ENCODE peak calls at places on chromosomes 16 and 17, in four cellular contexts. One of them, this sample, is unnamed.

GRCh38 chr17:40540448-40540847 is 24.8 kb downstream of the CCR7 start:
- DNase-seq in H1: no peak
- DNase-seq in IMR-90: no peak
- DNase-seq in mesendoderm: peak
- DNase-seq in this sample: no peak

GRCh38 chr17:77319211-77320031 is 178.7 kb downstream of the SEC14L1 start:
- DNase-seq in H1: no peak
- DNase-seq in IMR-90: peak
- DNase-seq in mesendoderm: peak
- DNase-seq in this sample: peak

GRCh38 chr16:50501251-50501650 is 46.9 kb upstream of the NKD1 start:
- DNase-seq in H1: no peak
- DNase-seq in IMR-90: no peak
- DNase-seq in mesendoderm: no peak
- DNase-seq in this sample: no peak

GRCh38 chr17:15340966-15341365 is 431 bp downstream of the TEKT3 start:
- DNase-seq in H1: no peak
- DNase-seq in IMR-90: no peak
- DNase-seq in mesendoderm: peak
- DNase-seq in this sample: no peak

GRCh38 chr17:66950886-66951604 is 13.5 kb upstream of the CACNG4 start:
- DNase-seq in H1: no peak
- DNase-seq in IMR-90: no peak
- DNase-seq in mesendoderm: peak
- DNase-seq in this sample: no peak

GRCh38 chr16:48194828-48195566 is 39.2 kb upstream of the ABCC12 start:
- DNase-seq in H1: no peak
- DNase-seq in IMR-90: peak
- DNase-seq in mesendoderm: no peak
- DNase-seq in this sample: peak

GRCh38 chr17:18186271-18186982 is 2.8 kb downstream of the ALKBH5 start:
- DNase-seq in H1: no peak
- DNase-seq in IMR-90: peak
- DNase-seq in mesendoderm: no peak
- DNase-seq in this sample: peak

GRCh38 chr17:34249497-34249877 is 5.6 kb upstream of the CCL2 start:
- DNase-seq in H1: no peak
- DNase-seq in IMR-90: no peak
- DNase-seq in mesendoderm: no peak
- DNase-seq in this sample: no peak

GRCh38 chr17:78140169-78141051 is 5.8 kb upstream of the C17orf99 start:
- DNase-seq in H1: peak
- DNase-seq in IMR-90: peak
- DNase-seq in mesendoderm: peak
- DNase-seq in this sample: peak

GRCh38 chr17:29140631-29141483 is 39.3 kb downstream of the MYO18A start:
- DNase-seq in H1: no peak
- DNase-seq in IMR-90: peak
- DNase-seq in mesendoderm: no peak
- DNase-seq in this sample: peak

GRCh38 chr16:58495861-58496331 is 4.0 kb upstream of the NDRG4 start:
- DNase-seq in H1: no peak
- DNase-seq in IMR-90: no peak
- DNase-seq in mesendoderm: no peak
- DNase-seq in this sample: no peak
- H4K8ac ChIP-seq in H1: peak
- H4K8ac ChIP-seq in IMR-90: peak
- H4K8ac ChIP-seq in mesendoderm: no peak
- H4K8ac ChIP-seq in this sample: no peak

DNA sequence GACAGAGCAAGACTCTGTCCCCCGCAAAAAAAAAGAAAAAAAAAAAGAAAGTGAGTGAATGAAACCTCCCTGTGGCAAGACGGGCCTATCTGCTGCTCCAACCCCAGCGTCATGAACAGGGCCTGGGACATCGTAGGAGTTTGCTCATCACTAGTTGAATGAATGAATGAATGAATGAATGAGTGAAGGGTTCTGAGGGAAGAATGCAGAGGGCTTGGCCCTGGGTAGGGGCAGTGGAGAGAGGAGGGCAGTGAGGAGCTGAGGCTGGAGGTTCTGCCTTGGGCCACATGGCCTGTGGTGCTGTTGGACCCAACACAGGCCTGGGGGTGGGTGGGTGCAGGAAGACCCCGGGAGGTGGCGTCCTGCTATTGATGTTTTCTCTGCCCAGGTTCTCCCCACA is 125.5 kb upstream of the CIBAR2 start:
- DNase-seq in H1: no peak
- DNase-seq in IMR-90: no peak
- DNase-seq in mesendoderm: no peak
- DNase-seq in this sample: no peak
- H4K8ac ChIP-seq in H1: peak
- H4K8ac ChIP-seq in IMR-90: peak
- H4K8ac ChIP-seq in mesendoderm: no peak
- H4K8ac ChIP-seq in this sample: peak

DNA sequence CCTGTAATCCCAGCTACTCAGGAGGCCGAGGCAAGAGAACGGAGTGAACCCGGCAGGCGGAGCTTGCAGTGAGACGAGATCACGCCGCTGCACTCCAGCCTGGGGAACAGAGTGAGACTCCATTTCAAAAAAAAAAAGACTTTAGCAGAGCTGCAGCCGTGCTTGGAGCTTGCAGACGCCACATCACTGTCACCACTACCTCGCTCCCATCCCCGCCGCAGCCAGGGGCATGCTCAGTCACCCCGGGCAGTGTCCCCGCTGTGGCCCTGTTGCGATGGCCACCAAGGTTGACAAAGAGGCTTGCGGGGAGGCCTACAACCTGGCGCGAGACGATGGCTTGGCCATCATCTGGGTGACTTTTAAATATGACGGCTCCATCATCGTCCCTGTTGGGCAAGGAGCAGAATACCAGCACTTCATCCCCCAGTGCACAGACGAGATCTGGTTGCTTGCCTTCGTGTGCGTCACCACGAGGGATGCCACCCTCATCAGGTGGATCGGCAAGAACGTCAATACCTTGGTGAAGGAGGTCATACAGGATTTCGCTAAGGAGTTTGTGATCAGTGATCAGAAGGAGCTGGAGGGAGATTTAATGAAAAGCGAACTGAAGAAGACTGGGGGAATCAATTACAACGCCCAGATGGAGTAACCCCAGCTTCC is 118.1 kb downstream of the TNFRSF13B start:
- DNase-seq in H1: no peak
- DNase-seq in IMR-90: no peak
- DNase-seq in mesendoderm: no peak
- DNase-seq in this sample: no peak
- H4K8ac ChIP-seq in H1: peak
- H4K8ac ChIP-seq in IMR-90: no peak
- H4K8ac ChIP-seq in mesendoderm: no peak
- H4K8ac ChIP-seq in this sample: no peak

GRCh38 chr16:30092373-30093010 is 768 bp upstream of the TBX6 start:
- DNase-seq in H1: peak
- DNase-seq in IMR-90: peak
- DNase-seq in mesendoderm: peak
- DNase-seq in this sample: peak

GRCh38 chr16:30094541-30095165 is 1.4 kb downstream of the YPEL3 start:
- DNase-seq in H1: no peak
- DNase-seq in IMR-90: no peak
- DNase-seq in mesendoderm: no peak
- DNase-seq in this sample: no peak

GRCh38 chr16:30096105-30096861 is at the start of gene YPEL3:
- DNase-seq in H1: peak
- DNase-seq in IMR-90: peak
- DNase-seq in mesendoderm: peak
- DNase-seq in this sample: peak

GRCh38 chr16:30095166-30096078 is 591 bp downstream of the YPEL3 start:
- DNase-seq in H1: no peak
- DNase-seq in IMR-90: no peak
- DNase-seq in mesendoderm: no peak
- DNase-seq in this sample: no peak

GRCh38 chr16:30096862-30097563 is 1.0 kb upstream of the YPEL3 start:
- DNase-seq in H1: peak
- DNase-seq in IMR-90: no peak
- DNase-seq in mesendoderm: peak
- DNase-seq in this sample: no peak
- H4K8ac ChIP-seq in H1: no peak
- H4K8ac ChIP-seq in IMR-90: peak
- H4K8ac ChIP-seq in mesendoderm: no peak
- H4K8ac ChIP-seq in this sample: peak

GRCh38 chr17:2841606-2842005 is 45.4 kb downstream of the RAP1GAP2 start:
- DNase-seq in H1: no peak
- DNase-seq in IMR-90: peak
- DNase-seq in mesendoderm: no peak
- DNase-seq in this sample: peak
- H4K8ac ChIP-seq in H1: peak
- H4K8ac ChIP-seq in IMR-90: peak
- H4K8ac ChIP-seq in mesendoderm: no peak
- H4K8ac ChIP-seq in this sample: peak

DNA sequence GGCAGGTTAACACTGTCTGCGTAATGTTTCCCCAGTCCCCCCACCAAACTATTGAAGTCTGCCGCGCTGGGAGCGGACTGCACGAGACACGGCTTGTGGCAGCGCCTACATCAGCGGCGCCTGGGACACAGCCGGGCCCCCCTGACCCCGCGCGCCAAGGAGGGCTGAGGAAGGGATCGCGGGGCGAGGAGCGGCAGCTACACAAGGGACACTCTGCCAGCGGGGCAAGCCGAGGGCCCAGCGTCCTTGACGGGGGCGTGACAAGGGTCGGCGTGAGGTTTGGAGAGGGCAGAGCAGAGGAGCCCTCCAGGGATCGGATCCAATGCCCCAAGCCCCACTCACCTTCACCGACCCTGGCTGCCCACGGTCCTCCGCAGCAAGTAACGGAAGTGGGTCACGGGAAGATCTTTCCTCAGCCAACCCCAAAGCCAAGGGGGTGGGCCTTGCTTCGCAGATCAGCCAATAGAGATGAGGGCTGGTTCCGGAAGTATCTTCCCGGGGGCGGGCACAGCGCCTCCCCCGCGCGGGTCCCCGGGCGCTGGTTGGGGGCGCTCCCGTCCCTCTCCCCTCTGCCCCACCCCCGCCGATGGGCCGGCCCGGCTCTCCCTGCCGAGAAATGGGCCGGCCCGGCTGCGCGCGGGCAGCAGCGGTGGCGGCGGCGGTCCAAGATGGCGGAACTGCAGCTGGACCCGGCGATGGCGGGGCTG is at the start of the genes ATP5PD and KCTD2:
- DNase-seq in H1: peak
- DNase-seq in IMR-90: peak
- DNase-seq in mesendoderm: peak
- DNase-seq in this sample: peak
- H4K8ac ChIP-seq in H1: peak
- H4K8ac ChIP-seq in IMR-90: peak
- H4K8ac ChIP-seq in mesendoderm: peak
- H4K8ac ChIP-seq in this sample: peak

GRCh38 chr17:1478418-1478817 is 14.1 kb downstream of the MYO1C start:
- DNase-seq in H1: no peak
- DNase-seq in IMR-90: no peak
- DNase-seq in mesendoderm: no peak
- DNase-seq in this sample: no peak
- H4K8ac ChIP-seq in H1: peak
- H4K8ac ChIP-seq in IMR-90: no peak
- H4K8ac ChIP-seq in mesendoderm: no peak
- H4K8ac ChIP-seq in this sample: no peak

GRCh38 chr16:79772028-79772427 is 171.5 kb upstream of the MAF start:
- DNase-seq in H1: no peak
- DNase-seq in IMR-90: no peak
- DNase-seq in mesendoderm: no peak
- DNase-seq in this sample: no peak

GRCh38 chr16:79770244-79771064 is 169.9 kb upstream of the MAF start:
- DNase-seq in H1: peak
- DNase-seq in IMR-90: peak
- DNase-seq in mesendoderm: peak
- DNase-seq in this sample: peak

GRCh38 chr16:79768594-79768993 is 168.1 kb upstream of the MAF start:
- DNase-seq in H1: no peak
- DNase-seq in IMR-90: no peak
- DNase-seq in mesendoderm: no peak
- DNase-seq in this sample: no peak

GRCh38 chr16:79767597-79768280 is 167.2 kb upstream of the MAF start:
- DNase-seq in H1: no peak
- DNase-seq in IMR-90: no peak
- DNase-seq in mesendoderm: peak
- DNase-seq in this sample: peak

GRCh38 chr16:79769320-79770243 is 169.0 kb upstream of the MAF start:
- DNase-seq in H1: no peak
- DNase-seq in IMR-90: no peak
- DNase-seq in mesendoderm: no peak
- DNase-seq in this sample: no peak
- H4K8ac ChIP-seq in H1: peak
- H4K8ac ChIP-seq in IMR-90: peak
- H4K8ac ChIP-seq in mesendoderm: no peak
- H4K8ac ChIP-seq in this sample: peak

This sample was measured in mesenchymal stem cell.